ENCODE peak calls at places on chromosomes 6 and 20, in five cellular contexts. One of them, this sample, is unnamed.

GRCh38 chr6:12709556-12709955 is 7.0 kb upstream of the PHACTR1 start:
- DNase-seq in substantia nigra: no peak
- DNase-seq in EL: peak
- DNase-seq in adipocyte: no peak
- DNase-seq in fibroblast of the conjunctiva: no peak
- DNase-seq in this sample: no peak

GRCh38 chr6:42001506-42001905 is 48.8 kb upstream of the TAF8 start:
- DNase-seq in substantia nigra: no peak
- DNase-seq in EL: no peak
- DNase-seq in adipocyte: no peak
- DNase-seq in fibroblast of the conjunctiva: no peak
- DNase-seq in this sample: no peak

GRCh38 chr6:137241481-137242011 is 22.4 kb upstream of the IFNGR1 start:
- DNase-seq in substantia nigra: no peak
- DNase-seq in EL: peak
- DNase-seq in adipocyte: peak
- DNase-seq in fibroblast of the conjunctiva: no peak
- DNase-seq in this sample: no peak

GRCh38 chr6:1393641-1394283 is 4.4 kb downstream of the FOXF2 start:
- DNase-seq in substantia nigra: no peak
- DNase-seq in EL: peak
- DNase-seq in adipocyte: no peak
- DNase-seq in fibroblast of the conjunctiva: no peak
- DNase-seq in this sample: no peak

GRCh38 chr20:5835234-5835845 is 85.1 kb downstream of the SHLD1 start:
- DNase-seq in substantia nigra: no peak
- DNase-seq in EL: peak
- DNase-seq in adipocyte: peak
- DNase-seq in fibroblast of the conjunctiva: peak
- DNase-seq in this sample: no peak

GRCh38 chr6:81894788-81895221 is 142.3 kb upstream of the TENT5A start:
- DNase-seq in substantia nigra: peak
- DNase-seq in EL: peak
- DNase-seq in adipocyte: peak
- DNase-seq in fibroblast of the conjunctiva: no peak
- DNase-seq in this sample: no peak

GRCh38 chr6:41092421-41093140 is 19.8 kb downstream of the NFYA start:
- DNase-seq in substantia nigra: no peak
- DNase-seq in EL: peak
- DNase-seq in adipocyte: peak
- DNase-seq in fibroblast of the conjunctiva: no peak
- DNase-seq in this sample: no peak

GRCh38 chr20:22182148-22182547 is 402.2 kb downstream of the FOXA2 start:
- DNase-seq in substantia nigra: no peak
- DNase-seq in EL: no peak
- DNase-seq in adipocyte: no peak
- DNase-seq in fibroblast of the conjunctiva: no peak
- DNase-seq in this sample: no peak

GRCh38 chr6:134517145-134517658 is 199.3 kb upstream of the SGK1 start:
- DNase-seq in substantia nigra: no peak
- DNase-seq in EL: peak
- DNase-seq in adipocyte: peak
- DNase-seq in fibroblast of the conjunctiva: peak
- DNase-seq in this sample: peak

GRCh38 chr6:156557269-156557885 is 219.8 kb upstream of the ARID1B start:
- DNase-seq in substantia nigra: peak
- DNase-seq in EL: peak
- DNase-seq in adipocyte: no peak
- DNase-seq in fibroblast of the conjunctiva: no peak
- DNase-seq in this sample: no peak

GRCh38 chr6:61168878-61169277 is 1117.1 kb downstream of the KHDRBS2 start:
- DNase-seq in substantia nigra: no peak
- DNase-seq in EL: no peak
- DNase-seq in adipocyte: no peak
- DNase-seq in fibroblast of the conjunctiva: no peak
- DNase-seq in this sample: no peak

GRCh38 chr6:106084106-106084963 is 1.8 kb upstream of the PRDM1 start:
- DNase-seq in substantia nigra: no peak
- DNase-seq in EL: peak
- DNase-seq in adipocyte: peak
- DNase-seq in fibroblast of the conjunctiva: peak
- DNase-seq in this sample: no peak

GRCh38 chr6:5135783-5136376 is 50.7 kb downstream of the PPP1R3G start:
- DNase-seq in substantia nigra: no peak
- DNase-seq in EL: peak
- DNase-seq in adipocyte: peak
- DNase-seq in fibroblast of the conjunctiva: no peak
- DNase-seq in this sample: no peak

GRCh38 chr6:101296184-101296583 is 97.3 kb upstream of the GRIK2 start:
- DNase-seq in substantia nigra: no peak
- DNase-seq in EL: peak
- DNase-seq in adipocyte: peak
- DNase-seq in fibroblast of the conjunctiva: peak
- DNase-seq in this sample: no peak

GRCh38 chr6:8983202-8983688 is 547.9 kb upstream of the SLC35B3 start:
- DNase-seq in substantia nigra: peak
- DNase-seq in EL: peak
- DNase-seq in adipocyte: peak
- DNase-seq in fibroblast of the conjunctiva: peak
- DNase-seq in this sample: peak

GRCh38 chr6:13825871-13826270 is 11.5 kb upstream of the MCUR1 start:
- DNase-seq in substantia nigra: no peak
- DNase-seq in EL: no peak
- DNase-seq in adipocyte: no peak
- DNase-seq in fibroblast of the conjunctiva: no peak
- DNase-seq in this sample: no peak

GRCh38 chr20:53843645-53844044 is 226.7 kb downstream of the BCAS1 start:
- DNase-seq in substantia nigra: no peak
- DNase-seq in EL: no peak
- DNase-seq in adipocyte: no peak
- DNase-seq in fibroblast of the conjunctiva: no peak
- DNase-seq in this sample: no peak